ENCODE peak calls at places on chromosomes 6 and 20, in ten cellular contexts. C, A, K, N, X, H, W, E, P and Z are unnamed samples.

GRCh38 chr6:17032595-17033591 is 69.0 kb upstream of the STMND1 start:
- DNase-seq in E (no peak), A (no peak), C (no peak), N (peak), H (peak), K (peak), W (no peak), P (peak), X (no peak), Z (peak)

GRCh38 chr20:57652865-57653545 is 32.8 kb upstream of the ZBP1 start:
- DNase-seq in W (no peak), N (peak), H (no peak), X (no peak), C (peak), P (no peak), A (no peak), K (peak), E (peak), Z (no peak)

GRCh38 chr6:47033029-47033796 is 8.9 kb downstream of the ADGRF1 start:
- DNase-seq in P (no peak), N (no peak), K (no peak), E (no peak), H (no peak), X (no peak), W (no peak), A (no peak), C (no peak), Z (no peak)

GRCh38 chr6:46903175-46903574 is 18.6 kb downstream of the ADGRF5 start:
- DNase-seq in A (peak), W (peak), P (no peak), H (no peak), X (no peak), N (no peak), E (no peak), K (no peak), C (no peak), Z (no peak)

GRCh38 chr20:36018208-36018988 is 50.0 kb downstream of the CNBD2 start:
- DNase-seq in E (peak), P (no peak), X (no peak), C (no peak), N (peak), W (no peak), H (peak), K (no peak), A (no peak), Z (no peak)

GRCh38 chr20:31670371-31671228 is 32.9 kb downstream of the COX4I2 start:
- DNase-seq in C (no peak), X (no peak), E (no peak), K (peak), P (no peak), H (peak), A (no peak), W (no peak), N (no peak), Z (peak)

GRCh38 chr20:40703981-40704530 is 15.0 kb upstream of the MAFB start:
- DNase-seq in N (no peak), W (no peak), H (no peak), K (no peak), E (no peak), X (no peak), P (no peak), A (no peak), C (no peak), Z (no peak)

GRCh38 chr6:27752038-27752885 is 159.9 kb downstream of the OR2B2 start:
- DNase-seq in H (peak), N (peak), W (peak), P (peak), C (peak), E (peak), X (no peak), K (no peak), A (peak), Z (peak)

GRCh38 chr6:16296061-16296670 is 57.8 kb downstream of the GMPR start:
- DNase-seq in N (no peak), W (no peak), H (no peak), E (no peak), C (no peak), P (no peak), A (no peak), K (no peak), X (no peak), Z (no peak)

GRCh38 chr20:62143976-62144825 is 632 bp downstream of the SS18L1 start:
- DNase-seq in N (peak), P (peak), W (peak), C (peak), E (peak), A (peak), K (no peak), X (no peak), H (peak), Z (no peak)

GRCh38 chr6:18262812-18263560 is 1.3 kb downstream of the DEK start:
- DNase-seq in K (no peak), A (no peak), N (no peak), E (no peak), P (no peak), W (no peak), H (no peak), X (no peak), C (no peak), Z (no peak)

GRCh38 chr6:105573556-105573955 is 170.7 kb upstream of the PREP start:
- DNase-seq in W (no peak), A (no peak), K (no peak), N (no peak), H (no peak), P (no peak), C (no peak), X (no peak), E (no peak), Z (no peak)

GRCh38 chr6:55065020-55065419 is 109.3 kb upstream of the HCRTR2 start:
- DNase-seq in C (no peak), E (no peak), N (no peak), W (no peak), H (no peak), X (no peak), A (no peak), P (no peak), K (no peak), Z (no peak)

GRCh38 chr6:35067234-35067633 is 73.9 kb downstream of the TCP11 start:
- DNase-seq in C (no peak), X (no peak), W (no peak), K (no peak), E (peak), H (no peak), N (no peak), P (no peak), A (no peak), Z (no peak)

GRCh38 chr6:91081452-91082067 is 494.7 kb upstream of the MAP3K7 start:
- DNase-seq in K (no peak), P (peak), C (no peak), E (no peak), A (peak), X (no peak), W (peak), N (no peak), H (no peak), Z (peak)

GRCh38 chr6:157659536-157660271 is 163.3 kb upstream of the SNX9 start:
- DNase-seq in H (no peak), P (no peak), K (no peak), E (no peak), W (no peak), A (no peak), N (no peak), C (no peak), X (no peak), Z (peak)

GRCh38 chr6:56241106-56241812 is 6.1 kb downstream of the COL21A1 start:
- DNase-seq in H (no peak), W (no peak), N (no peak), A (no peak), E (no peak), K (no peak), P (no peak), X (no peak), C (no peak), Z (no peak)

GRCh38 chr6:46845126-46845525 is 51.9 kb downstream of the MEP1A start:
- DNase-seq in N (no peak), W (no peak), H (no peak), X (no peak), A (no peak), K (no peak), P (no peak), C (no peak), E (no peak), Z (no peak)

GRCh38 chr6:84348801-84349200 is 121.4 kb upstream of the CEP162 start:
- DNase-seq in X (no peak), N (no peak), P (no peak), A (no peak), C (no peak), W (no peak), K (no peak), H (no peak), E (no peak), Z (no peak)

GRCh38 chr20:63792866-63793265 is 38.2 kb downstream of the ZBTB46 start:
- DNase-seq in P (no peak), C (no peak), N (no peak), W (no peak), H (no peak), E (no peak), K (no peak), A (no peak), X (no peak), Z (no peak)

GRCh38 chr6:137931849-137932465 is 64.9 kb downstream of the TNFAIP3 start:
- DNase-seq in H (no peak), P (no peak), X (no peak), K (no peak), C (no peak), W (no peak), A (no peak), N (no peak), E (no peak), Z (no peak)

GRCh38 chr6:104704191-104704590 is 155.5 kb downstream of the HACE1 start:
- DNase-seq in H (no peak), C (no peak), A (no peak), X (no peak), P (no peak), N (no peak), K (no peak), W (no peak), E (no peak), Z (no peak)

GRCh38 chr6:28489366-28490190 is 26.0 kb downstream of the GPX6 start:
- DNase-seq in X (no peak), H (peak), N (peak), P (peak), W (peak), A (peak), E (no peak), C (peak), K (no peak), Z (peak)

GRCh38 chr6:31713465-31713864 is 1.7 kb upstream of the LY6G6D start:
- DNase-seq in C (no peak), P (no peak), K (no peak), H (no peak), X (no peak), W (no peak), N (no peak), E (no peak), A (no peak), Z (no peak)

GRCh38 chr6:134746125-134746524 is 203.8 kb downstream of the ALDH8A1 start:
- DNase-seq in X (no peak), H (no peak), K (no peak), P (no peak), C (no peak), E (no peak), N (no peak), A (no peak), W (no peak), Z (no peak)

GRCh38 chr6:81772741-81773140 is 20.3 kb upstream of the TENT5A start:
- DNase-seq in W (no peak), X (no peak), N (no peak), H (no peak), C (no peak), K (no peak), P (peak), E (no peak), A (no peak), Z (peak)

GRCh38 chr6:5153186-5153585 is 68.0 kb downstream of the PPP1R3G start:
- DNase-seq in H (no peak), W (no peak), P (no peak), K (no peak), A (no peak), E (no peak), N (no peak), C (no peak), X (no peak), Z (no peak)

GRCh38 chr6:85449818-85450577 is at the start of gene NT5E:
- DNase-seq in P (peak), W (peak), A (peak), C (peak), K (peak), H (peak), E (peak), N (peak), X (no peak), Z (peak)

GRCh38 chr6:36301085-36301658 is 31.3 kb downstream of the PNPLA1 start:
- DNase-seq in H (no peak), X (no peak), E (no peak), C (no peak), N (no peak), P (no peak), K (no peak), W (no peak), A (no peak), Z (no peak)

GRCh38 chr20:44651507-44652373 is at the start of gene ADA:
- DNase-seq in P (peak), W (peak), C (peak), K (peak), E (peak), A (peak), N (peak), X (no peak), H (peak), Z (peak)

GRCh38 chr6:104326173-104327001 is 533.3 kb downstream of the HACE1 start:
- DNase-seq in X (no peak), W (peak), E (no peak), K (no peak), A (no peak), H (no peak), P (no peak), N (no peak), C (no peak), Z (peak)

GRCh38 chr20:41183831-41184230 is 46.5 kb downstream of the PLCG1 start:
- DNase-seq in X (no peak), A (no peak), H (no peak), K (peak), C (no peak), W (peak), N (no peak), P (no peak), E (no peak), Z (no peak)

GRCh38 chr6:112269165-112269564 is 14.8 kb upstream of the LAMA4 start:
- DNase-seq in K (no peak), A (peak), X (no peak), N (no peak), H (no peak), W (peak), E (no peak), C (no peak), P (no peak), Z (no peak)
- TF ChIP-seq CTCF in K (peak), A (peak), X (no peak), N (peak), H (no peak), W (peak), E (no peak), C (peak), P (no peak), Z (peak)

GRCh38 chr20:34907616-34908469 is 31.4 kb downstream of the ACSS2 start:
- DNase-seq in W (no peak), X (no peak), P (peak), N (peak), H (peak), K (peak), E (no peak), C (no peak), A (no peak), Z (peak)
- H3K27ac ChIP-seq in W (no peak), X (peak), P (peak), N (peak), H (peak), K (peak), E (peak), C (no peak), A (peak), Z (no peak)

GRCh38 chr6:161105408-161105807 is 113.8 kb downstream of the MAP3K4 start:
- DNase-seq in E (no peak), X (no peak), W (no peak), K (no peak), P (no peak), N (no peak), H (no peak), C (no peak), A (no peak), Z (no peak)

GRCh38 chr6:161110380-161110779 is 118.8 kb downstream of the MAP3K4 start:
- DNase-seq in A (no peak), P (no peak), K (no peak), N (no peak), W (no peak), H (no peak), X (no peak), E (no peak), C (no peak), Z (no peak)

GRCh38 chr6:161108886-161109285 is 117.3 kb downstream of the MAP3K4 start:
- DNase-seq in K (no peak), C (no peak), W (no peak), H (no peak), N (no peak), P (no peak), A (no peak), E (no peak), X (no peak), Z (no peak)

GRCh38 chr6:161109366-161109765 is 117.8 kb downstream of the MAP3K4 start:
- DNase-seq in W (no peak), N (no peak), A (no peak), K (no peak), E (no peak), X (no peak), C (no peak), P (no peak), H (no peak), Z (no peak)

GRCh38 chr6:161107779-161108380 is 116.3 kb downstream of the MAP3K4 start:
- DNase-seq in W (no peak), H (no peak), P (no peak), C (no peak), K (no peak), E (no peak), A (no peak), X (no peak), N (no peak), Z (no peak)
- TF ChIP-seq CTCF in W (no peak), H (no peak), P (no peak), C (no peak), K (no peak), E (no peak), A (no peak), X (no peak), N (no peak), Z (no peak)

DNA sequence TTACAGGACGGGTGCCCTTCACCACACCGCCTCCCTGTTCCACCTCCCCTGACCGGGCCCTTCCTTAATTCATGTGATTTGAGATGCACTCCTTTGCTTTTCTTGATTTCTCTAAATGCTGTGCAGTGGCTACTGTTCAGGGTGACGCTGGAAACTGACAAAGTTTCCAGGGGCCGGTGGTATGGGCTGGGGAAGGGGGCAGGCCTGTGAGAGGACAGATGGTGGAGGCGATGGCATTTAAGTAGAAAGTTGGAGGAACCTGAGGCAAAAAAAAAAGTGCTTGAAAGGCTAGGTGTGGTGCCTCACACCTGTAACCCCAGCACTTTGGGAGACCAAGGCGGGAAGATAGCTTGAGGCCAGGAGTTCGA is 121.6 kb upstream of the RNF24 start:
- DNase-seq in H (no peak), K (no peak), X (no peak), P (no peak), A (no peak), W (no peak), C (no peak), N (no peak), E (no peak), Z (no peak)
- H3K27ac ChIP-seq in H (no peak), K (no peak), X (no peak), P (peak), A (no peak), W (no peak), C (no peak), N (no peak), E (no peak), Z (no peak)

GRCh38 chr6:168713013-168713412 is 272.0 kb downstream of the SMOC2 start:
- DNase-seq in N (no peak), K (no peak), C (no peak), X (no peak), P (no peak), E (no peak), A (peak), H (no peak), W (no peak), Z (no peak)

GRCh38 chr6:168715643-168716481 is 274.9 kb downstream of the SMOC2 start:
- DNase-seq in H (no peak), C (no peak), X (no peak), K (no peak), A (no peak), N (no peak), W (no peak), P (no peak), E (no peak), Z (no peak)

GRCh38 chr6:168711666-168712300 is 270.8 kb downstream of the SMOC2 start:
- DNase-seq in W (no peak), C (no peak), H (no peak), N (no peak), X (no peak), E (no peak), K (no peak), P (no peak), A (no peak), Z (no peak)

GRCh38 chr6:168714547-168715260 is 273.7 kb downstream of the SMOC2 start:
- DNase-seq in H (no peak), A (no peak), P (no peak), N (no peak), E (no peak), C (no peak), X (no peak), K (no peak), W (no peak), Z (no peak)

DNA sequence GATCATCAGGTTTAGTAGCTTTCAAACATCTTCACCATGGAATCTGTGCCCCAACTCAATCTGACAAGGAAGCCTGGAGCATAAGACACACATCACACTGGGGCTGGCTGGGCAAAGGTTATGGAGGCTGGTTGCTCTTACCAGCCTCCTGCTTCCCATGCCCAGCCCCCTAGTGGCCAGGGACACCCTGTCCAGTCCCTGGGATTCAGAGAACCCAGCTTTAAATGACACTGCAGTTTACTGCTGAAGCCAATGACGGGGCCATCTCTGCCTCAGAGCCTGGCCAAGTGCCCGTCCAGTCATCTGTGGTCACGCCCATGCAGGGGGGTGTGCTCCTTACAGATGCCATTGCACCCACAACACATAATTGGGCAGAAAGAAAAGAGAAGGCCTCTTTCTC is 272.9 kb downstream of the SMOC2 start:
- DNase-seq in K (no peak), H (peak), W (peak), A (peak), X (no peak), P (peak), N (no peak), C (no peak), E (no peak), Z (no peak)
- TF ChIP-seq CTCF in K (peak), H (peak), W (peak), A (peak), X (peak), P (no peak), N (no peak), C (peak), E (no peak), Z (peak)